ENCODE peak calls at places on chromosomes 7 and 10, in four cellular contexts. L is effector memory CD4-positive, alpha-beta T cell; X is amygdala; C is NCI-H1694. E is an unnamed sample.

GRCh38 chr10:45371555-45371954 is 2.5 kb upstream of the ALOX5 start:
- DNase-seq in L (no peak), X (no peak), C (no peak), E (no peak)

GRCh38 chr7:138292951-138293350 is 167.1 kb upstream of the TRIM24 start:
- DNase-seq in C (no peak), L (no peak), X (no peak), E (no peak)

GRCh38 chr10:598415-599170 is 90.9 kb downstream of the DIP2C start:
- DNase-seq in X (no peak), L (no peak), C (no peak), E (no peak)

GRCh38 chr7:107858280-107858679 is 32.7 kb upstream of the DLD start:
- DNase-seq in C (no peak), L (no peak), X (no peak), E (no peak)

GRCh38 chr7:82810558-82811259 is 352.0 kb downstream of the PCLO start:
- DNase-seq in L (no peak), C (peak; percentile 68), X (no peak), E (no peak)

GRCh38 chr10:26829810-26830515 is 30.8 kb downstream of the ABI1 start:
- DNase-seq in X (no peak), C (no peak), L (no peak), E (no peak)

GRCh38 chr7:157646551-157646950 is 309.7 kb downstream of the DNAJB6 start:
- DNase-seq in L (no peak), C (no peak), X (no peak), E (no peak)

GRCh38 chr10:97724341-97724941 is 10.9 kb downstream of the MARVELD1 start:
- DNase-seq in C (no peak), L (no peak), X (no peak), E (no peak)

GRCh38 chr7:133795061-133795460 is 332.1 kb upstream of the LRGUK start:
- DNase-seq in X (no peak), L (no peak), C (no peak), E (no peak)

GRCh38 chr10:6269953-6270867 is 67.5 kb downstream of the PFKFB3 start:
- DNase-seq in L (peak; percentile 59), C (no peak), X (no peak), E (peak; percentile 35)

GRCh38 chr7:1170741-1171501 is 10.9 kb upstream of the ZFAND2A start:
- DNase-seq in C (no peak), X (no peak), L (no peak), E (no peak)

GRCh38 chr7:50159154-50159553 is 66.1 kb upstream of the ZPBP start:
- DNase-seq in C (no peak), X (no peak), L (no peak), E (no peak)

GRCh38 chr7:128860158-128861073 is 2.2 kb upstream of the ATP6V1F start:
- DNase-seq in L (no peak), C (no peak), X (no peak), E (no peak)

GRCh38 chr10:26367771-26368170 is 70.4 kb upstream of the APBB1IP start:
- DNase-seq in C (no peak), X (no peak), L (peak; percentile 6), E (no peak)

GRCh38 chr10:118698421-118698820 is 56.3 kb downstream of the CACUL1 start:
- DNase-seq in C (no peak), L (peak; percentile 56), X (no peak), E (peak; percentile 14)

GRCh38 chr10:131230641-131231322 is 80.7 kb downstream of the TCERG1L start:
- DNase-seq in L (no peak), C (no peak), X (no peak), E (no peak)

GRCh38 chr7:159015081-159015893 is 129.4 kb downstream of the VIPR2 start:
- DNase-seq in X (no peak), L (no peak), C (no peak), E (no peak)

GRCh38 chr7:36262706-36263484 is 109.8 kb downstream of the EEPD1 start:
- DNase-seq in X (no peak), C (no peak), L (no peak), E (no peak)

GRCh38 chr10:69335063-69335587 is 56.8 kb downstream of the HK1 start:
- DNase-seq in C (no peak), L (no peak), X (peak; percentile 28), E (no peak)

GRCh38 chr10:35089641-35090161 is 440 bp downstream of the CUL2 start:
- DNase-seq in C (no peak), L (no peak), X (no peak), E (peak; percentile 5)

GRCh38 chr7:117682681-117683385 is 190.4 kb downstream of the CTTNBP2 start:
- DNase-seq in C (no peak), L (no peak), X (no peak), E (no peak)

GRCh38 chr7:117402109-117402508 is 25.2 kb downstream of the ASZ1 start:
- DNase-seq in C (no peak), X (no peak), L (no peak), E (no peak)